ENCODE peak calls at places on chromosomes 16 and 17, in five cellular contexts. C is NCI-H2227 treated with DMSO at 0.1 percent for 48 hours; P is endothelial cell; W is posterior cingulate gyrus; Z is activated naive CD4-positive, alpha-beta T cell treated with anti-CD3 and anti-CD28 coated beads for 36 hours. K is an unnamed sample.

GRCh38 chr16:84712801-84713775 is 13.3 kb downstream of the USP10 start:
- DNase-seq in P (no peak), Z (no peak), C (no peak), W (no peak), K (no peak)

GRCh38 chr16:84382396-84382795 is 14.1 kb downstream of the ATP2C2 start:
- DNase-seq in W (no peak), P (no peak), C (no peak), Z (no peak), K (no peak)

GRCh38 chr16:89117239-89117974 is 23.8 kb downstream of the ACSF3 start:
- DNase-seq in Z (no peak), C (no peak), P (no peak), W (no peak), K (no peak)

GRCh38 chr17:41528959-41529353 is 848 bp upstream of the KRT19 start:
- DNase-seq in P (no peak), C (no peak), Z (no peak), W (no peak), K (no peak)

GRCh38 chr16:22721497-22722100 is 92.4 kb upstream of the HS3ST2 start:
- DNase-seq in W (no peak), Z (no peak), C (no peak), P (no peak), K (no peak)

GRCh38 chr17:40480501-40481003 is 20.9 kb downstream of the TNS4 start:
- DNase-seq in P (no peak), W (no peak), Z (peak), C (no peak), K (peak)

GRCh38 chr16:67409631-67410030 is 6.6 kb downstream of the ZDHHC1 start:
- DNase-seq in Z (no peak), P (no peak), W (no peak), C (no peak), K (no peak)

GRCh38 chr16:73048292-73049050 is 543 bp upstream of the ZFHX3 start:
- DNase-seq in P (no peak), W (no peak), C (no peak), Z (no peak), K (no peak)